ENCODE peak calls at places on chromosome 21, in five cellular contexts. One of them, this sample, is unnamed.
A peak's percentile ranks its signal among the peaks of the same experiment; 100 is the strongest.

GRCh38 chr21:15224346-15225086 is 159.7 kb upstream of the NRIP1 start:
- DNase-seq in H9: no peak
- DNase-seq in fibroblast of lung: peak; percentile 95
- DNase-seq in K562: no peak
- DNase-seq in GM23338: no peak
- DNase-seq in this sample: no peak

GRCh38 chr21:38938343-38938742 is 132.6 kb downstream of the ETS2 start:
- DNase-seq in GM23338: peak; percentile 71
- DNase-seq in K562: no peak
- DNase-seq in H9: no peak
- DNase-seq in fibroblast of lung: peak; percentile 34
- DNase-seq in this sample: peak; percentile 50

GRCh38 chr21:39048574-39048973 is 134.7 kb downstream of the PSMG1 start:
- DNase-seq in H9: no peak
- DNase-seq in GM23338: no peak
- DNase-seq in fibroblast of lung: peak; percentile 83
- DNase-seq in K562: no peak
- DNase-seq in this sample: peak; percentile 26

GRCh38 chr21:28229811-28230210 is 762.9 kb downstream of the LTN1 start:
- DNase-seq in fibroblast of lung: peak; percentile 87
- DNase-seq in H9: no peak
- DNase-seq in K562: no peak
- DNase-seq in GM23338: no peak
- DNase-seq in this sample: no peak

GRCh38 chr21:26717146-26717739 is 128.0 kb downstream of the ADAMTS1 start:
- DNase-seq in fibroblast of lung: peak; percentile 53
- DNase-seq in GM23338: peak; percentile 28
- DNase-seq in H9: no peak
- DNase-seq in K562: peak; percentile 18
- DNase-seq in this sample: peak; percentile 63

GRCh38 chr21:27171704-27172103 is 204.8 kb upstream of the ADAMTS5 start:
- DNase-seq in K562: no peak
- DNase-seq in H9: no peak
- DNase-seq in fibroblast of lung: peak; percentile 91
- DNase-seq in GM23338: no peak
- DNase-seq in this sample: no peak

GRCh38 chr21:37367758-37368535 is 1.4 kb downstream of the DYRK1A start:
- DNase-seq in K562: no peak
- DNase-seq in fibroblast of lung: peak; percentile 37
- DNase-seq in GM23338: peak; percentile 43
- DNase-seq in H9: no peak
- DNase-seq in this sample: peak; percentile 69

GRCh38 chr21:33419538-33420123 is 16.4 kb downstream of the IFNGR2 start:
- DNase-seq in K562: no peak
- DNase-seq in H9: no peak
- DNase-seq in fibroblast of lung: peak; percentile 96
- DNase-seq in GM23338: no peak
- DNase-seq in this sample: no peak

GRCh38 chr21:22154579-22155274 is 1156.5 kb downstream of the NCAM2 start:
- DNase-seq in GM23338: no peak
- DNase-seq in H9: no peak
- DNase-seq in K562: no peak
- DNase-seq in fibroblast of lung: no peak
- DNase-seq in this sample: no peak

GRCh38 chr21:27831821-27832569 is 865.1 kb upstream of the ADAMTS5 start:
- DNase-seq in fibroblast of lung: peak; percentile 44
- DNase-seq in H9: no peak
- DNase-seq in K562: no peak
- DNase-seq in GM23338: no peak
- DNase-seq in this sample: no peak

GRCh38 chr21:27571706-27572105 is 604.8 kb upstream of the ADAMTS5 start:
- DNase-seq in fibroblast of lung: peak; percentile 28
- DNase-seq in K562: no peak
- DNase-seq in H9: no peak
- DNase-seq in GM23338: no peak
- DNase-seq in this sample: no peak

GRCh38 chr21:39720126-39720778 is 24.7 kb upstream of the IGSF5 start:
- DNase-seq in H9: no peak
- DNase-seq in K562: no peak
- DNase-seq in GM23338: peak; percentile 6
- DNase-seq in fibroblast of lung: no peak
- DNase-seq in this sample: no peak

GRCh38 chr21:28464095-28464494 is 528.6 kb downstream of the LTN1 start:
- DNase-seq in fibroblast of lung: no peak
- DNase-seq in GM23338: no peak
- DNase-seq in H9: no peak
- DNase-seq in K562: no peak
- DNase-seq in this sample: no peak

GRCh38 chr21:25855591-25855990 is 120.8 kb downstream of the GABPA start:
- DNase-seq in fibroblast of lung: no peak
- DNase-seq in GM23338: no peak
- DNase-seq in K562: no peak
- DNase-seq in H9: no peak
- DNase-seq in this sample: no peak

GRCh38 chr21:26844258-26845065 is 747 bp downstream of the ADAMTS1 start:
- DNase-seq in K562: no peak
- DNase-seq in H9: peak; percentile 50
- DNase-seq in GM23338: peak; percentile 60
- DNase-seq in fibroblast of lung: peak; percentile 52
- DNase-seq in this sample: no peak

DNA sequence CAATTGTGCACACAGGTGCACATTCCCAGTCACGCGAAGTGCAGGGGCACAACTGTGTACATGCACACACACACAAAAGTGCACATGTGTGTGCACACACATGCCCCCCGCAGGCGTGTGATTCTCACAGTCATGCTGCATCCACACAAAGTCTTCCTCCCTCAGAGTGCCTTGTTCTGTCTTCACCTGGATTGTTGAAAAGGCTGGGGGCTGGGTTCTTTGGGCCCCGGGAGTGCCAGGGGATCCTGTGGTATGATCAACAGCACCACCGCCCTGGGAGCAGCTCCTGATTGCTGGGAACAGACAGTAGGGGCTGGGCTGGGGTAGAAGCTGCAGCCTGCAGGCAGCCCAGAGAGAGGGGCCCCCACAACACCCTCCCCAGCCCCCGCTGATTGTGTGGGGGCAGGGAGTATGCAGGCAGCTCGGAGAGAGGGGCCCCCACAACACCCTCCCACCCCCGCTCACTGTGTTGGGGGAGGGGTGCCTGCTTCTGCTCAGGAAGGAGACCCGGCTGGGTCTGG is 3.4 kb downstream of the COL18A1 start:
- DNase-seq in fibroblast of lung: no peak
- DNase-seq in GM23338: no peak
- DNase-seq in K562: no peak
- DNase-seq in H9: no peak
- DNase-seq in this sample: no peak
- H3K4me1 ChIP-seq in fibroblast of lung: peaks cover 3% of the 10 kb centered on the region
- H3K4me1 ChIP-seq in GM23338: peaks cover 53% of the 10 kb centered on the region
- H3K4me1 ChIP-seq in K562: peaks cover 90% of the 10 kb centered on the region
- H3K4me1 ChIP-seq in H9: peaks cover 15% of the 10 kb centered on the region
- H3K4me1 ChIP-seq in this sample: no peaks in the 10 kb centered on the region

DNA sequence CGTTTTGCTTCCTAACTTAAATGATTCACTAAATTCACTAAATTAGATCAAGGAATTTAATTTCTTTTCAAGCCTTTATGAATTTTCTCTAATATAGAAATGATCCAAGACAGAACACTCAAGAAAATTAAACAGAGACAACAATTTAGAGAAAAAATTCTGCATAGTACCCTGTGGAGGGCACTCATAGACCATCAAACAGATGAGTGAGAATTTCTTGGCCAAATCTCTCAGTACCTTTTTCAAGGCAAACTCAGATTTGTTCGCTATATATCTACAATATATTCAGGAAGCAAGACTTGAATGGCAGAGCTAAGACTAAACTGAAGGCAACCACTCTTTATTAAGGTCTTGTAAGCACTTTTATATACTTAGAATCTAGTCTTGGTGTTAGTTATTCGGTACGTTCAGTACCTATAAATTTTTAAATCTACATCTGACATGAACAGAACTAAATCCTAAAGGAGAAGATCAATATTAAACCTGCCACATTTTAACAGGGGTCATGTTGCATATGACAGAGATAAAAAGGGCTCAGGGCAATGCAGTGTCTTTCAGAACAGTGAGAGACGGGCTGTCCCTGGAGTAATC is 118.7 kb upstream of the TMPRSS15 start:
- DNase-seq in GM23338: peak; percentile 19
- DNase-seq in fibroblast of lung: peak; percentile 9
- DNase-seq in H9: no peak
- DNase-seq in K562: no peak
- DNase-seq in this sample: no peak
- H2AFZ ChIP-seq in GM23338: no peak overlapping the region
- H2AFZ ChIP-seq in fibroblast of lung: no peak overlapping the region
- H2AFZ ChIP-seq in H9: no peak overlapping the region
- H2AFZ ChIP-seq in K562: no peak overlapping the region
- H2AFZ ChIP-seq in this sample: no peak overlapping the region

GRCh38 chr21:43739648-43740435 is 20.9 kb downstream of the PDXK start:
- DNase-seq in H9: peak; percentile 69
- DNase-seq in GM23338: no peak
- DNase-seq in K562: peak; percentile 54
- DNase-seq in fibroblast of lung: no peak
- DNase-seq in this sample: no peak
- H4K20me1 ChIP-seq in H9: peaks cover 4% of the 10 kb centered on the region
- H4K20me1 ChIP-seq in GM23338: no peaks in the 10 kb centered on the region
- H4K20me1 ChIP-seq in K562: peaks cover 19% of the 10 kb centered on the region
- H4K20me1 ChIP-seq in fibroblast of lung: no peaks in the 10 kb centered on the region
- H4K20me1 ChIP-seq in this sample: no peaks in the 10 kb centered on the region

DNA sequence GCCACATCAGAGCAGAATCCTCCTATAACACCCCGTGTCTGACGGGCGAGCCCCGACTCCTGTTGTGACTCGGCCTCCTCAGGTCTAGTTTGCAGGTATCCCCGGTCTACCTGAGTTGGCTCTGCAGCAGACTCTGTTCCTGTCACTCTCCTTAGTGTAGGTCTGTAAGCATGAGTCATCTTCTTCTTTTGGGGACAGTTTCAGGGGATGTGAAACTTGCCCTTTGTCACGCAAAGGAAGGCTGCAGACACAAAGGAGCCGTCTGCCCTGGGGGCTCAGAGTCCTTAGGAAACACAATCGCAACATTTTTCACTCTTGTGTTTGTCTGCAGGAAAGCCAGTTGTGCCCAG is 183.2 kb downstream of the RUNX1 start:
- DNase-seq in fibroblast of lung: no peak
- DNase-seq in GM23338: peak; percentile 93
- DNase-seq in H9: peak; percentile 91
- DNase-seq in K562: no peak
- DNase-seq in this sample: peak; percentile 80
- H3K4me1 ChIP-seq in fibroblast of lung: peaks cover 18% of the 10 kb centered on the region
- H3K4me1 ChIP-seq in GM23338: peaks cover 7% of the 10 kb centered on the region
- H3K4me1 ChIP-seq in H9: peaks cover 2% of the 10 kb centered on the region
- H3K4me1 ChIP-seq in K562: peaks cover 10% of the 10 kb centered on the region
- H3K4me1 ChIP-seq in this sample: peaks cover 59% of the 10 kb centered on the region

GRCh38 chr21:31731802-31732537 is at the start of gene SCAF4:
- DNase-seq in fibroblast of lung: peak; percentile 87
- DNase-seq in GM23338: peak; percentile 89
- DNase-seq in H9: peak; percentile 88
- DNase-seq in K562: peak; percentile 94
- DNase-seq in this sample: peak; percentile 96

GRCh38 chr21:31729622-31730343 is 2.1 kb downstream of the SCAF4 start:
- DNase-seq in fibroblast of lung: no peak
- DNase-seq in H9: no peak
- DNase-seq in GM23338: no peak
- DNase-seq in K562: no peak
- DNase-seq in this sample: no peak

GRCh38 chr21:31730687-31731111 is 1.2 kb downstream of the SCAF4 start:
- DNase-seq in fibroblast of lung: no peak
- DNase-seq in GM23338: peak; percentile 97
- DNase-seq in K562: no peak
- DNase-seq in H9: peak; percentile 82
- DNase-seq in this sample: peak; percentile 65

GRCh38 chr21:31732538-31732864 is 583 bp upstream of the SCAF4 start:
- DNase-seq in GM23338: no peak
- DNase-seq in K562: no peak
- DNase-seq in H9: no peak
- DNase-seq in fibroblast of lung: peak; percentile 73
- DNase-seq in this sample: no peak

DNA sequence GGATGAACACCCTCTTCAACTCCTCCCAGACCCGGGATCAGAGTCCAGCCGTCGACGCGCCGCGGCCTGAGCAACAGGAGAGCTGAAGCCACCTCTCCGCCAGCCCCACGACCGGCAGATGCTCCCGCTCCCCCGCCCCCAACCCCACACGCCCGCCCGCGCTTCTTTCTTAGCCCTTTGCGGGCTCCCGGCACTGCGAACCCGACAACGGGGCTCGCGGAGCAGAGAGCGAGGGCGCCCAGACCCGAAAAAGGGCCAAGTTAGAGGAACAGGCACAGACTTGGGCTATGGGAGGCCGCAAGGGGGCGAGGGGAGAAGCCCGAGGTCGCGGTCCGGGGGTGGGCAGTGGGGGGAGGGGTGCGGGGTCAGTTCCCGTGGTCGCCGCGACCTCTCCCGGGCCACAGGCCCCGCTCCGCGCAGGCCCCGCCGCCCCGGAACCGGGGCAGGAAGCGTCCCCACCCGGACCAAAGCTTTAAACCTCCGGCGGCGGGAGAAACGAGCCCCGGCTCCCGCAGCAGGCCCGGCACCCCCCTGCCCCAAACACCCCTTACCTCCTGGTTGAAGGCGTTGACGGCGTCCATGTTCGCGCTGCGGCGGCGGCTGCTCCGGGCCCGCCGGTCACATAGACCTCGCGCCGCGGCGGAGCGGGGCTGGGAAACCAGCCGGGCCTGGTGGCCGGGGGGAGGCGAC is 661 bp downstream of the SCAF4 start:
- DNase-seq in fibroblast of lung: peak; percentile 41
- DNase-seq in K562: peak; percentile 79
- DNase-seq in GM23338: peak; percentile 62
- DNase-seq in H9: peak; percentile 36
- DNase-seq in this sample: peak; percentile 79
- H2AFZ ChIP-seq in fibroblast of lung: peak overlapping the region; percentile 71
- H2AFZ ChIP-seq in K562: peak overlapping the region; percentile 44
- H2AFZ ChIP-seq in GM23338: no peak overlapping the region
- H2AFZ ChIP-seq in H9: no peak overlapping the region
- H2AFZ ChIP-seq in this sample: peak overlapping the region; percentile 27

DNA sequence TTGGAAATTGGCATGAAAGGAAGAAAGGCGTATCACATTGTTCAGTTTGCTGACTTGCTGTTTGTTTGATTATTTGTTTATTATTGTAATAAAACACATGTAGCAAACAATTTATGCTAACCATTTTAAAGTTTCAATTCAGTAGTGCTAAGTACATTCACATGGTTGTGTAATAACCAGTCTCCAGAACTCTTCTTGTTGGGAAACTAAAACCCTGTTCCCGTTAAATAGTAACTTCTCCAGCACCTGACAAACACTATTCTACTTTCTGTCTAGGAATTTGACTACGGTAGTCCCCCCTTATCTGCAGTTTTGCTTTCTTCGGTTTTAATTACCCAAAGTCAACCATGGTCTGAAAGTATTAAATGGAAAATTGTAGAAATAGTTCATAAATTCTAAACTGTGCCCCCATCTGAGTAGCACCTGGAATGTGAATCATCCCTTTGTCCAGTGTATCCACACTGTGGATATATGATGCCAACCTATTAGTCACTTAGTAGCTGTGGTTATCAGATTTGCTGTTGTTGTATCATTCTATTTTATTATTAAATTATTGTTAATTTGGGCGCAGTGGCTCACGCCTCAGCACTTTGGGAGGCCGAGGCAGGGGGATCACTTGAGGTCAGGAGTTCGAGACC is 5.5 kb downstream of the MORC3 start:
- DNase-seq in H9: no peak
- DNase-seq in fibroblast of lung: no peak
- DNase-seq in K562: no peak
- DNase-seq in GM23338: no peak
- DNase-seq in this sample: no peak
- H4K20me1 ChIP-seq in H9: no peaks in the 10 kb centered on the region
- H4K20me1 ChIP-seq in fibroblast of lung: no peaks in the 10 kb centered on the region
- H4K20me1 ChIP-seq in K562: peaks cover 40% of the 10 kb centered on the region
- H4K20me1 ChIP-seq in GM23338: peaks cover 54% of the 10 kb centered on the region
- H4K20me1 ChIP-seq in this sample: peaks cover 6% of the 10 kb centered on the region